ENCODE peak calls at places on chromosomes 3 and 15, in six cellular contexts. A, N, E, F, V and M are unnamed samples. For H3K27me3, the result is how much of the 10 kb centered on the place peaks cover.

GRCh38 chr3:143480306-143480852 is 360.8 kb downstream of the CHST2 start:
- DNase-seq in A (no peak), N (peak), E (peak), F (no peak), V (no peak), M (peak)

GRCh38 chr3:142645236-142645793 is 49.1 kb downstream of the PLS1 start:
- DNase-seq in A (no peak), N (peak), E (peak), F (no peak), V (no peak), M (peak)

GRCh38 chr3:31732548-31732947 is 199.8 kb downstream of the STT3B start:
- DNase-seq in A (no peak), N (no peak), E (no peak), F (peak), V (no peak), M (no peak)

GRCh38 chr3:169244119-169244864 is 419.2 kb downstream of the MECOM start:
- DNase-seq in A (no peak), N (no peak), E (no peak), F (no peak), V (no peak), M (no peak)

GRCh38 chr3:182525975-182526374 is 267.3 kb upstream of the ATP11B start:
- DNase-seq in A (no peak), N (no peak), E (no peak), F (no peak), V (no peak), M (no peak)

GRCh38 chr3:129756871-129757270 is 136.6 kb downstream of the TMCC1 start:
- DNase-seq in A (no peak), N (peak), E (peak), F (no peak), V (no peak), M (no peak)

GRCh38 chr15:48675436-48675835 is 29.9 kb upstream of the FBN1 start:
- DNase-seq in A (no peak), N (no peak), E (no peak), F (no peak), V (no peak), M (no peak)

GRCh38 chr3:30268288-30268687 is 338.1 kb upstream of the TGFBR2 start:
- DNase-seq in A (no peak), N (peak), E (no peak), F (no peak), V (no peak), M (no peak)

GRCh38 chr15:89768071-89768500 is 8.0 kb upstream of the MESP2 start:
- DNase-seq in A (no peak), N (peak), E (peak), F (no peak), V (no peak), M (no peak)

GRCh38 chr15:40902605-40903561 is 8.6 kb downstream of the VPS18 start:
- DNase-seq in A (no peak), N (no peak), E (peak), F (no peak), V (no peak), M (no peak)

GRCh38 chr15:61680260-61681037 is 379.8 kb downstream of the VPS13C start:
- DNase-seq in A (no peak), N (no peak), E (no peak), F (no peak), V (no peak), M (no peak)

GRCh38 chr3:71536376-71536965 is 47.1 kb downstream of the FOXP1 start:
- DNase-seq in A (no peak), N (peak), E (peak), F (no peak), V (no peak), M (no peak)

GRCh38 chr3:13243571-13243970 is 170.3 kb upstream of the IQSEC1 start:
- DNase-seq in A (no peak), N (no peak), E (no peak), F (no peak), V (no peak), M (no peak)

GRCh38 chr3:184710870-184711365 is 946 bp downstream of the MAGEF1 start:
- DNase-seq in A (no peak), N (peak), E (peak), F (no peak), V (peak), M (no peak)

GRCh38 chr15:71599404-71600225 is 210.7 kb upstream of the NR2E3 start:
- DNase-seq in A (no peak), N (peak), E (peak), F (peak), V (no peak), M (no peak)

GRCh38 chr3:10333359-10333670 is 12.4 kb upstream of the SEC13 start:
- DNase-seq in A (no peak), N (no peak), E (no peak), F (no peak), V (no peak), M (no peak)

GRCh38 chr3:62870321-62870720 is 4.9 kb downstream of the CADPS start:
- DNase-seq in A (no peak), N (peak), E (no peak), F (no peak), V (no peak), M (peak)

GRCh38 chr15:38129531-38130199 is 123.0 kb upstream of the SPRED1 start:
- DNase-seq in A (peak), N (peak), E (peak), F (peak), V (no peak), M (peak)

GRCh38 chr3:168859143-168859542 is 763.4 kb upstream of the GOLIM4 start:
- DNase-seq in A (no peak), N (no peak), E (no peak), F (no peak), V (no peak), M (no peak)

GRCh38 chr3:189324538-189325138 is 152.9 kb downstream of the TPRG1 start:
- DNase-seq in A (no peak), N (peak), E (peak), F (peak), V (peak), M (peak)

GRCh38 chr3:178002113-178002512 is 534.1 kb upstream of the KCNMB2 start:
- DNase-seq in A (no peak), N (no peak), E (no peak), F (no peak), V (no peak), M (no peak)

GRCh38 chr3:98807011-98807410 is 43.9 kb downstream of the ST3GAL6 start:
- DNase-seq in A (no peak), N (no peak), E (peak), F (no peak), V (no peak), M (no peak)

GRCh38 chr3:177589041-177589650 is 391.9 kb upstream of the TBL1XR1 start:
- DNase-seq in A (no peak), N (no peak), E (peak), F (no peak), V (no peak), M (no peak)

GRCh38 chr3:32551087-32551486 is 19.6 kb downstream of the DYNC1LI1 start:
- DNase-seq in A (no peak), N (no peak), E (no peak), F (no peak), V (no peak), M (no peak)

GRCh38 chr15:39613861-39614260 is 33.0 kb downstream of the THBS1 start:
- DNase-seq in A (no peak), N (no peak), E (no peak), F (no peak), V (no peak), M (no peak)

GRCh38 chr15:46088486-46089437 is 453.9 kb downstream of the SQOR start:
- DNase-seq in A (no peak), N (no peak), E (peak), F (no peak), V (no peak), M (no peak)

GRCh38 chr3:134666466-134666865 is 15.6 kb upstream of the KY start:
- DNase-seq in A (no peak), N (no peak), E (peak), F (no peak), V (peak), M (no peak)

GRCh38 chr3:51953445-51953844 is 1.7 kb upstream of the GPR62 start:
- DNase-seq in A (no peak), N (peak), E (peak), F (no peak), V (no peak), M (no peak)

GRCh38 chr15:51076898-51077564 is 17.7 kb downstream of the TNFAIP8L3 start:
- DNase-seq in A (peak), N (peak), E (peak), F (no peak), V (no peak), M (no peak)

GRCh38 chr15:44713006-44713966 is 2.0 kb downstream of the B2M start:
- DNase-seq in A (no peak), N (peak), E (peak), F (no peak), V (no peak), M (no peak)

GRCh38 chr3:66208189-66208588 is 12.6 kb upstream of the SLC25A26 start:
- DNase-seq in A (no peak), N (no peak), E (no peak), F (no peak), V (no peak), M (no peak)

DNA sequence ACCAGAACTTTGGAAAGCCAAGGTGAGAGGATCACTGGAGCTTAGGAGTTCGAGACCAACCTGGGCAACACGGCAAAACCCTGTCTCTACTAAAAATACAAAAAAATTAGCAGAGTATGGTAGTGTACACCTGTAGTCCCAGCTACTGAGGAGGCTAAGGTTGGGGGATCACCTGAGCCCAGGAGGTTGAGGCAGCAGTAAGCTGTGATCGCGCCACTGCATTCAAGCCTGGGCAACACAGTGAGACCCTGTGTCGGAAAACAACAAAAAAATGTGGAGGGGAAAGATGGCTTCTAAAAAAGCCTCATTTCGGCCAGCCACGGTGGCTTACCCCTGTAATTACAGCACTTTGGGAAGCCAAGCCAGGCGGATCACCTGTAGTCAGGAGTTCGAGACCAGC is 54.5 kb downstream of the SETD2 start:
- DNase-seq in A (no peak), N (no peak), E (no peak), F (no peak), V (no peak), M (no peak)
- H3K27me3 ChIP-seq in A (under half), N (under half), E (under half), F (under half), V (under half), M (under half)

GRCh38 chr15:73034213-73034612 is 18.1 kb upstream of the NEO1 start:
- DNase-seq in A (no peak), N (no peak), E (no peak), F (no peak), V (no peak), M (no peak)

DNA sequence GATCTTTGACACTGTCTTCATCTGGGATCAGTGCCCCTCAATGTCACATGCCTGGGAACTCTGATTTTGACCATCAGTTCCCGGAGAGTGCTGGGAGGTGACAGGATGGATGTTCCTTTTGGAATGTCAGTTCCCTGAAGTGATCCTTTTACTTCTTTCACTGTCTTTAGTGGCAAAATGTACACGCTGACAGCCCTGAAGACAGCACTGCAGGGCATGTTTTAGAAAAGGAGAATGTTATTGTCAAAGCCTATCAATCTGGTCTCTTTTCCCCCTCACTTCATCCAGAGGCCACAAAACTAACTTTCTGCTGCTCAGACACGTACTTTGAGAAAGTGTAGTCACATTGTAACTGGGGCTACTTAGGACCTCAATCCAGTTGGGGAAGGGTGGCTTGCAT is 14.1 kb upstream of the NEO1 start:
- DNase-seq in A (no peak), N (no peak), E (no peak), F (no peak), V (no peak), M (no peak)
- H3K27me3 ChIP-seq in A (under half), N (under half), E (under half), F (under half), V (under half), M (under half)

GRCh38 chr15:77852241-77853007 is 219.7 kb upstream of the LINGO1 start:
- DNase-seq in A (peak), N (no peak), E (no peak), F (no peak), V (no peak), M (no peak)
- H3K27me3 ChIP-seq in A (under half), N (under half), E (under half), F (under half), V (under half), M (under half)

GRCh38 chr3:54086639-54087405 is 35.5 kb upstream of the CACNA2D3 start:
- DNase-seq in A (no peak), N (no peak), E (no peak), F (no peak), V (no peak), M (no peak)
- H3K27me3 ChIP-seq in A (under half), N (under half), E (under half), F (under half), V (under half), M (under half)

DNA sequence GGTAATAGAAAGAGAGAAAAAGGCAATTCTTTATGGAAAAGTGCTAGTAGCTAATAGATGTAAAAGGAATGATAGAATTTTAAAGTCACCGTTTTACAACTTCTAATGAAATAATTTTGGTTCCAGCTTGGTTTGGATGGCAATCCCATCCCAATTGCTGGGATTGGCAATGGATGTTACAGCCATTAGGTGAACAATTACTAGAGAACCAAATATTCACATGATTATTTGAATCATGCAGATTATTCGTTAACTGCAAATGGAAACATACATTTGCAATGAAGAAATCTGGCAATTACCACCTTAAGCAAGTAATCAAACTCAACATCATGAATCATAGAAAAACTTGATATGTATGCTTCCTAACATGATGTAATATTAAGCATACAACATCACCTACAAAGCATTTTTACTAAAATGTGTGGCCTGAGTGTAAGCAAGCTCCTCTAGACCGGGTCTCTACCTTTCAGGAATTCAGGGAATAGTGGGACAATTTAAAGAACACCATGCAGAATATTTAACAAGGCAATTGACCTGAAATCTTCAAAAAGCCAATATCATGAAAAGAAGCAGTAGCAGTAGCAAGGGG is 26.2 kb upstream of the ANP32A start:
- DNase-seq in A (no peak), N (no peak), E (no peak), F (no peak), V (no peak), M (no peak)
- H3K27me3 ChIP-seq in A (under half), N (under half), E (under half), F (under half), V (half or more), M (under half)

GRCh38 chr15:74130849-74131617 is 647 bp downstream of the ISLR2 start:
- DNase-seq in A (no peak), N (no peak), E (no peak), F (no peak), V (no peak), M (no peak)

GRCh38 chr15:74130089-74130848 is at the start of gene ISLR2:
- DNase-seq in A (no peak), N (no peak), E (peak), F (no peak), V (no peak), M (no peak)

GRCh38 chr15:74133071-74133702 is 2.8 kb downstream of the ISLR2 start:
- DNase-seq in A (no peak), N (no peak), E (no peak), F (no peak), V (no peak), M (no peak)

GRCh38 chr15:74132681-74133070 is 2.3 kb downstream of the ISLR2 start:
- DNase-seq in A (no peak), N (peak), E (no peak), F (no peak), V (no peak), M (no peak)

GRCh38 chr15:74131618-74132191 is 1.3 kb downstream of the ISLR2 start:
- DNase-seq in A (no peak), N (no peak), E (no peak), F (no peak), V (no peak), M (no peak)
- H3K27me3 ChIP-seq in A (half or more), N (half or more), E (half or more), F (under half), V (half or more), M (half or more)

DNA sequence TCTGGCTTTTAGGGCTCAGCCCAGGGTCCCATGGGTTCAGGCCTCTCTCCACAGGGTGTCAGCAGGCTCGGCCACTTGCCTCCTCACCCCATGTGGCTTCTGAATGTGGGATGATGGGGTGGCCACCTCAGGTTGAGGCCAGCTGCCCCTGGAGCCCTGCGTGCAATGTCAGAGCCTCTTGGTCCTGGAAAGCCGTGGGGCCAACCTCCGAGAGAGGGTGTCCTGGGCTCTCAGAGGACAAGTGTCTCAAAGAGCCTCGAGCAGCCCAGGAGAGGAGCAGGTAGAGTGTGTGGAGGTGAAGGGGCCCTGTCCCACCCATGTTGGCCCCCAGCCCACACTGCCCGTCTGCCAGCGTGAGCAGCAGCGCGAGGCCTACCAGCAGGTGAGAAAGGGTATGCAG is 86.0 kb downstream of the PLXNA1 start:
- DNase-seq in A (peak), N (no peak), E (no peak), F (no peak), V (no peak), M (no peak)
- H3K27me3 ChIP-seq in A (under half), N (under half), E (under half), F (under half), V (under half), M (under half)

DNA sequence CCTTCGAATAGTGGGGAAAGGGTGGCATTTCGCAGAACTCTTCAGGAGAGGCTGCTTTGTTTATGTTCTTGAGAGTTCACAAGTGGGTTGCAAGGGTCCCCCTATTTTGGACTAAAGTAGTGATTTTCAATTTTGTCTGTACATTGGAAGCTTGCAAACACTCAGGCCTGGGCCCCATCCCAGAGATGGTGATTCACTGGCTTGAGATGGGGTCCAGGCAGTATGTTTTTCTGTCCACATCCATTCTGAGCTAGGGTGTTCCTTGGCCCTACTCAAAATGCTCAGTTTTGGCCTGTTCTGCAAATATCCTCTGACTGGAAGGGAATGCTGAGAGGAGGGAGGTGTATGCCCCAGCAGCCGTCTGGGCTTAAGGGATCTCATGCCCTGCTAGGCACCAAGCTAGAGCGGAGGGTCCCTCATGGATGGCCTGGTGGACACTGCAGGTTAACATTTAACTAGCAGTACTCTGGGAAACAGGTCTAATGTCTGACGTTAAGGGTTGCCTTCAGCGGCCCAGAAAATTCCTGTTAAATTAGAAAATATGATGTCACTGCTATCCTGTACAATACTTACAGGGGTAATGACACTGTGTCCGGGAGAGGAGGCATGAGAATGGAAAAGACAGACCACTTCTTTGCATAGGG is 181.4 kb downstream of the OPA1 start:
- DNase-seq in A (peak), N (no peak), E (no peak), F (no peak), V (peak), M (no peak)
- H3K27me3 ChIP-seq in A (half or more), N (under half), E (under half), F (under half), V (under half), M (under half)